ENCODE peak calls at places on chromosomes 11 and 22, in four cellular contexts. One of them, this sample, is unnamed.

GRCh38 chr11:111974451-111974850 is 37.3 kb downstream of the DIXDC1 start:
- DNase-seq in ovary: no peak
- DNase-seq in esophagus squamous epithelium: no peak
- DNase-seq in heart left ventricle: no peak
- DNase-seq in this sample: no peak

GRCh38 chr22:24554316-24555159 is at the start of gene GUCD1:
- DNase-seq in heart left ventricle: peak; percentile 34
- DNase-seq in esophagus squamous epithelium: no peak
- DNase-seq in ovary: peak; percentile 26
- DNase-seq in this sample: peak; percentile 56

GRCh38 chr11:15500643-15501042 is 385.9 kb downstream of the INSC start:
- DNase-seq in ovary: no peak
- DNase-seq in heart left ventricle: no peak
- DNase-seq in esophagus squamous epithelium: no peak
- DNase-seq in this sample: no peak

GRCh38 chr11:116887909-116888556 is 50.6 kb upstream of the APOA1 start:
- DNase-seq in heart left ventricle: no peak
- DNase-seq in esophagus squamous epithelium: no peak
- DNase-seq in ovary: no peak
- DNase-seq in this sample: no peak

GRCh38 chr22:46681010-46681409 is 57.0 kb downstream of the CERK start:
- DNase-seq in heart left ventricle: no peak
- DNase-seq in ovary: no peak
- DNase-seq in esophagus squamous epithelium: no peak
- DNase-seq in this sample: no peak

GRCh38 chr22:42803454-42803853 is 53.6 kb downstream of the ARFGAP3 start:
- DNase-seq in esophagus squamous epithelium: no peak
- DNase-seq in heart left ventricle: peak; percentile 69
- DNase-seq in ovary: no peak
- DNase-seq in this sample: peak; percentile 78

GRCh38 chr11:33172996-33173395 is 11.7 kb upstream of the CSTF3 start:
- DNase-seq in esophagus squamous epithelium: no peak
- DNase-seq in ovary: no peak
- DNase-seq in heart left ventricle: peak; percentile 38
- DNase-seq in this sample: peak; percentile 39

GRCh38 chr22:35317680-35318290 is 18.1 kb downstream of the TOM1 start:
- DNase-seq in ovary: no peak
- DNase-seq in heart left ventricle: no peak
- DNase-seq in esophagus squamous epithelium: no peak
- DNase-seq in this sample: no peak

GRCh38 chr11:132520199-132520598 is 1012.1 kb downstream of the OPCML start:
- DNase-seq in esophagus squamous epithelium: no peak
- DNase-seq in heart left ventricle: no peak
- DNase-seq in ovary: no peak
- DNase-seq in this sample: no peak

GRCh38 chr22:31210830-31211503 is 1.1 kb upstream of the LIMK2 start:
- DNase-seq in heart left ventricle: peak; percentile 60
- DNase-seq in ovary: no peak
- DNase-seq in esophagus squamous epithelium: no peak
- DNase-seq in this sample: peak; percentile 50

GRCh38 chr11:706439-706956 is 467 bp downstream of the EPS8L2 start:
- DNase-seq in heart left ventricle: no peak
- DNase-seq in ovary: peak; percentile 38
- DNase-seq in esophagus squamous epithelium: no peak
- DNase-seq in this sample: peak; percentile 63

DNA sequence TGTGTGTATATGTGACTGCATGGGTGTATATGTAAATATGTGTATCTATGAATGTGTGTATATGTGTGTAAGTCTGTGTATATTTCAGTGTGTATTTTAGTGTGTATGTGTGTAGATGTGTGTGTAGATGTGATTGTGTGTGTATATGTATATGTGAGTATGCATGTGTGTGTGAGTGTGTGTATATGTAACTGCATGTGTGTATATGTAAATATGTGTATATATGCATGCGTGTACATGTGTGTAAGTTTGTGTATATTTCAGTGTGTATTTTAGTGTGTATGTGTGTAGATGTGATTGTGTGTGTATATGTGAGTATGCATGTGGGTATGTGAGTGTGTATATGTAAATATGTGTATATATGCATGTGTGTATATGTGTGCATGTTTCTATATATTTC is 169.9 kb downstream of the MN1 start:
- DNase-seq in ovary: no peak
- DNase-seq in esophagus squamous epithelium: no peak
- DNase-seq in heart left ventricle: no peak
- DNase-seq in this sample: no peak
- TF ChIP-seq POLR2A in ovary: no peak
- TF ChIP-seq POLR2A in esophagus squamous epithelium: no peak
- TF ChIP-seq POLR2A in heart left ventricle: no peak
- TF ChIP-seq POLR2A in this sample: no peak

DNA sequence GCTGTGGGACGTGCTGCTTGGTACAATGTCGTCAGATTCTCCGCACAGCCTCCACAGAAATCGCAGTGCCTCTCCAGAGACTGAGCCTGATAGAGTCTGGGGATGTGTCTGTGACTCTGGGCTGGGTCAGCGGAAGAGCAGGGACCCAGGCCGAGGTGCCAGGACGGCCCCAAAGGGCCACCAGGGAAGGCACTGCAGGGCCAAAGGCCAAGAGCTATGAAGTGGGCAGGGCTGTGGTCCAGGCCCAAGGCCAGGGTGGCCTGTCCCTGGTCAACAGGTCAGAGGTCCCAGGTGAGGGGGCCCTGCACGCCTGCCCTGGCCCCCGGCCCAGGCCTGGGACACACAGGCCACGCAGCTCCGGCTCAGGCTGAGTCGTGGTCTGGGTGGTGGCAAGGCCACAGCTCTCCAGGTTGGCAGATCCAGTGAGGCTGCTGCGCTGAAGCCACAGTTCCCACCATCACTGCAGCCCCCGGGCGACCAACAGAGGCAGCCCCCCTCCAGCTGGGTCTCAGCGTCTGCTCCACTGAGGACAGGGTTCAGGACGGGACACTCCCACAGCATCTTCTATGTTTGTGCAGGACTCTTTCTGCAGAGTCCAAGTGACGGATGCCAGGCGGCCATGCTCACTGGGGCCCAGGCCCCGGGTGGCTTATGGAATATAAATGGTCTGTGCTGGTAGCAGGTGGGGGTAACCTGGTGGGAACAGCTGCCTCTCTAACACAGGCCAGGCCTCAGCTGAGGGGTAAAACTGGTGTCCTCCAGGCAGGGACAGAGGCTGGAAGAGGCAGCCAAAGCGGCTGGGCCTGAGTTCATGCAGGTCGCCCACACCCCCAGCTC is 4.8 kb upstream of the PIM3 start:
- DNase-seq in ovary: no peak
- DNase-seq in esophagus squamous epithelium: no peak
- DNase-seq in heart left ventricle: no peak
- DNase-seq in this sample: no peak
- H3K4me1 ChIP-seq in ovary: peaks cover 6% of the 10 kb centered on the region
- H3K4me1 ChIP-seq in esophagus squamous epithelium: peaks cover 81% of the 10 kb centered on the region
- H3K4me1 ChIP-seq in heart left ventricle: peaks cover 30% of the 10 kb centered on the region
- H3K4me1 ChIP-seq in this sample: peaks cover 25% of the 10 kb centered on the region

DNA sequence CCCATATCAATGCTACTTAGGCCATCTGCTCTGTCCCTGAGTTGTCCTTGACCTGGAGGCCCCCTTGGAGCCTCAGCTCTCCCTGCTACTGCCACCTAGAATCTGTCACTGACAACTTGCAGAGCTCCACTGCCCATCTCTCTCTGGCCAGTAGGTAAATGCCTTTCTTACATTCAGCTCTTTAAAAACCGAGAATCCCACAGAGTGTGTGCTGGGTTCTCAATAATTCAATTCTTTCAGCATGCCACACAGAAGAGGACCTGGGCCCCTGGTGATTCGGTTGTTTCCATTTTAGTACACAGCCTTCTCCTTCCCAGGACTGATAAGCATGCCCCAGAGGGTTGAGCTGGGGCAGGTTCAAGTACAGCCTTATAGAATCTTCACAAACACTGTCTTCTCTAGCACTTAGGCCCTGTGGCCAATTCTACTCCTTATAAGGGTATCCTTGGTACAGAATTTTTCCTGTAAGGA is 22.0 kb upstream of the IPO7 start:
- DNase-seq in ovary: no peak
- DNase-seq in heart left ventricle: no peak
- DNase-seq in esophagus squamous epithelium: no peak
- DNase-seq in this sample: no peak
- H3K27ac ChIP-seq in ovary: no peak overlapping the region
- H3K27ac ChIP-seq in heart left ventricle: peak overlapping the region; percentile 100
- H3K27ac ChIP-seq in esophagus squamous epithelium: peak overlapping the region; percentile 98
- H3K27ac ChIP-seq in this sample: no peak overlapping the region

DNA sequence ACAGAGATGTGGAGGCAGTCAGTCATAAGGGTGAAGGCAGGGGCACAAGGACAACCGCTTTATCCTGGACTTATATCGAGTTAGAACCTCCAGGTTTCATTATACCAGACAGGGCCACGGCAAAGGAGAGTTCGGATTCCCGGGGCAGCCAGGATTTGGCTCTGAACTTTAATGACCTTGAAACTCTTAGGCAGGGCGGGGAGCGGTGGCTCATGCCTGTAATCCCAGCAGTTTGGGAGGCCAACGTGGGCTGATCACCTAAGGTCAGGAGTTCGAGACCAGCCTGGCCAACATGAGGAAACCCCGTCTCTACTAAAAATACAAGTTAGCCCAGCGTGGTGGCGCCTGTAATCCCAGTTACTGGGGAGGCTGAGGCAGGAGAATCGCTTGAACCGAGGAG is 1.1 kb upstream of the MYRF start:
- DNase-seq in esophagus squamous epithelium: no peak
- DNase-seq in ovary: peak; percentile 65
- DNase-seq in heart left ventricle: no peak
- DNase-seq in this sample: peak; percentile 44
- TF ChIP-seq POLR2A in esophagus squamous epithelium: no peak
- TF ChIP-seq POLR2A in ovary: no peak
- TF ChIP-seq POLR2A in heart left ventricle: no peak
- TF ChIP-seq POLR2A in this sample: no peak

GRCh38 chr11:128465531-128465930 is 121.8 kb downstream of the ETS1 start:
- DNase-seq in esophagus squamous epithelium: no peak
- DNase-seq in ovary: no peak
- DNase-seq in heart left ventricle: no peak
- DNase-seq in this sample: no peak

GRCh38 chr11:128468106-128468505 is 119.3 kb downstream of the ETS1 start:
- DNase-seq in ovary: no peak
- DNase-seq in heart left ventricle: no peak
- DNase-seq in esophagus squamous epithelium: no peak
- DNase-seq in this sample: no peak

GRCh38 chr11:128465946-128466688 is 121.2 kb downstream of the ETS1 start:
- DNase-seq in ovary: no peak
- DNase-seq in heart left ventricle: peak; percentile 75
- DNase-seq in esophagus squamous epithelium: no peak
- DNase-seq in this sample: no peak

GRCh38 chr11:128467610-128468041 is 119.7 kb downstream of the ETS1 start:
- DNase-seq in esophagus squamous epithelium: no peak
- DNase-seq in ovary: no peak
- DNase-seq in heart left ventricle: peak; percentile 64
- DNase-seq in this sample: no peak

GRCh38 chr11:128467041-128467440 is 120.3 kb downstream of the ETS1 start:
- DNase-seq in ovary: no peak
- DNase-seq in esophagus squamous epithelium: no peak
- DNase-seq in heart left ventricle: no peak
- DNase-seq in this sample: no peak
- H3K4me1 ChIP-seq in ovary: peaks cover 6% of the 10 kb centered on the region
- H3K4me1 ChIP-seq in esophagus squamous epithelium: peaks cover 66% of the 10 kb centered on the region
- H3K4me1 ChIP-seq in heart left ventricle: peaks cover 82% of the 10 kb centered on the region
- H3K4me1 ChIP-seq in this sample: peaks cover 25% of the 10 kb centered on the region

GRCh38 chr11:118868659-118869058 is 15.0 kb upstream of the CXCR5 start:
- DNase-seq in ovary: no peak
- DNase-seq in heart left ventricle: no peak
- DNase-seq in esophagus squamous epithelium: no peak
- DNase-seq in this sample: no peak
- H3K27ac ChIP-seq in ovary: no peak overlapping the region
- H3K27ac ChIP-seq in heart left ventricle: no peak overlapping the region
- H3K27ac ChIP-seq in esophagus squamous epithelium: no peak overlapping the region
- H3K27ac ChIP-seq in this sample: no peak overlapping the region

GRCh38 chr11:64164392-64165312 is 1.3 kb downstream of the MACROD1 start:
- DNase-seq in heart left ventricle: peak; percentile 69
- DNase-seq in ovary: no peak
- DNase-seq in esophagus squamous epithelium: no peak
- DNase-seq in this sample: peak; percentile 60

GRCh38 chr11:64170419-64170818 is 4.5 kb upstream of the MACROD1 start:
- DNase-seq in heart left ventricle: no peak
- DNase-seq in esophagus squamous epithelium: no peak
- DNase-seq in ovary: no peak
- DNase-seq in this sample: no peak

GRCh38 chr11:64163951-64164350 is 2.0 kb downstream of the MACROD1 start:
- DNase-seq in ovary: no peak
- DNase-seq in heart left ventricle: no peak
- DNase-seq in esophagus squamous epithelium: no peak
- DNase-seq in this sample: no peak

GRCh38 chr11:64165482-64165841 is 451 bp downstream of the MACROD1 start:
- DNase-seq in heart left ventricle: no peak
- DNase-seq in esophagus squamous epithelium: no peak
- DNase-seq in ovary: no peak
- DNase-seq in this sample: no peak

GRCh38 chr11:64165842-64166635 is at the start of gene MACROD1:
- DNase-seq in esophagus squamous epithelium: no peak
- DNase-seq in ovary: peak; percentile 65
- DNase-seq in heart left ventricle: peak; percentile 87
- DNase-seq in this sample: peak; percentile 85
- TF ChIP-seq POLR2A in esophagus squamous epithelium: peak; percentile 4
- TF ChIP-seq POLR2A in ovary: no peak
- TF ChIP-seq POLR2A in heart left ventricle: peak; percentile 38
- TF ChIP-seq POLR2A in this sample: peak; percentile 14

This sample was measured in adrenal gland.